ENCODE peak calls at places on chromosomes 16 and 17, in seven cellular contexts. A, Q, G, Y, S, D and P are unnamed samples.

GRCh38 chr16:70700101-70701020 is 14.5 kb upstream of the MTSS2 start:
- DNase-seq in Q (no peak), G (no peak), D (no peak), Y (no peak), S (no peak), A (no peak), P (peak)

GRCh38 chr16:28210264-28210663 is 1.5 kb downstream of the XPO6 start:
- DNase-seq in G (no peak), S (no peak), Y (no peak), D (no peak), Q (no peak), A (no peak), P (no peak)

GRCh38 chr17:61408151-61409041 is 8.8 kb downstream of the TBX2 start:
- DNase-seq in G (peak), D (peak), A (no peak), Q (no peak), Y (no peak), S (no peak), P (no peak)

GRCh38 chr17:32370426-32370825 is 20.5 kb downstream of the ZNF207 start:
- DNase-seq in A (no peak), S (no peak), D (no peak), Q (no peak), Y (no peak), G (no peak), P (no peak)

GRCh38 chr16:83769397-83770008 is 38.3 kb upstream of the HSBP1 start:
- DNase-seq in A (no peak), D (no peak), Q (no peak), Y (peak), G (no peak), S (no peak), P (no peak)

GRCh38 chr16:47037396-47037745 is 63.9 kb upstream of the DNAJA2 start:
- DNase-seq in Q (no peak), G (no peak), S (peak), D (no peak), A (peak), Y (peak), P (no peak)

GRCh38 chr17:75827291-75828050 is 16.7 kb downstream of the UNC13D start:
- DNase-seq in G (peak), D (peak), Q (peak), Y (peak), S (peak), A (peak), P (peak)

GRCh38 chr16:17497648-17498047 is 26.9 kb upstream of the XYLT1 start:
- DNase-seq in Y (no peak), D (no peak), S (no peak), Q (no peak), G (no peak), A (no peak), P (peak)

GRCh38 chr17:63405741-63406261 is 40.3 kb downstream of the CYB561 start:
- DNase-seq in Y (peak), Q (no peak), A (no peak), S (peak), G (peak), D (no peak), P (peak)

GRCh38 chr16:54806378-54806777 is 124.3 kb upstream of the IRX5 start:
- DNase-seq in A (no peak), S (no peak), G (no peak), Q (no peak), D (no peak), Y (no peak), P (no peak)

GRCh38 chr16:10368984-10369551 is 16.8 kb upstream of the ATF7IP2 start:
- DNase-seq in D (no peak), S (peak), Q (no peak), Y (peak), G (no peak), A (no peak), P (no peak)

GRCh38 chr16:14325921-14326401 is 254.8 kb downstream of the MRTFB start:
- DNase-seq in G (peak), Y (no peak), S (no peak), A (no peak), Q (no peak), D (no peak), P (peak)

GRCh38 chr17:55426851-55427586 is 5.4 kb upstream of the MMD start:
- DNase-seq in G (no peak), S (no peak), A (no peak), Y (no peak), Q (no peak), D (no peak), P (no peak)

GRCh38 chr16:5036228-5037156 is 2.8 kb upstream of the NAGPA start:
- DNase-seq in D (no peak), S (no peak), G (no peak), Q (no peak), A (no peak), Y (peak), P (no peak)

GRCh38 chr17:80798595-80799552 is 192.8 kb upstream of the CHMP6 start:
- DNase-seq in D (no peak), Q (no peak), G (no peak), A (no peak), Y (no peak), S (no peak), P (no peak)

GRCh38 chr17:19713462-19713861 is 2.9 kb downstream of the SLC47A2 start:
- DNase-seq in G (peak), Y (peak), D (no peak), Q (no peak), A (no peak), S (no peak), P (no peak)

GRCh38 chr17:2957631-2958286 is 105.6 kb downstream of the OR1D5 start:
- DNase-seq in S (no peak), Q (no peak), A (no peak), Y (no peak), G (no peak), D (no peak), P (no peak)

GRCh38 chr16:86701286-86701975 is 123.1 kb downstream of the FOXL1 start:
- DNase-seq in A (no peak), D (no peak), Y (no peak), Q (no peak), G (no peak), S (no peak), P (no peak)

GRCh38 chr17:77826132-77826873 is 132.2 kb upstream of the TNRC6C start:
- DNase-seq in G (peak), Y (no peak), D (no peak), S (no peak), Q (no peak), A (no peak), P (no peak)

GRCh38 chr17:82684207-82684903 is 14.1 kb downstream of the RAB40B start:
- DNase-seq in D (peak), S (peak), A (no peak), G (no peak), Q (no peak), Y (no peak), P (no peak)

GRCh38 chr16:9351841-9352434 is 260.5 kb downstream of the HAPSTR1 start:
- DNase-seq in Y (no peak), G (no peak), A (no peak), S (no peak), D (no peak), Q (no peak), P (no peak)

GRCh38 chr17:80825471-80826345 is 165.9 kb upstream of the CHMP6 start:
- DNase-seq in G (no peak), D (no peak), S (no peak), Y (no peak), A (no peak), Q (no peak), P (no peak)

GRCh38 chr16:68909099-68909733 is 65.9 kb downstream of the TANGO6 start:
- DNase-seq in D (no peak), A (no peak), Y (no peak), Q (no peak), G (no peak), S (no peak), P (no peak)

GRCh38 chr17:1039511-1040215 is 42.7 kb downstream of the TIMM22 start:
- DNase-seq in Y (no peak), Q (peak), G (no peak), A (peak), S (no peak), D (peak), P (no peak)

GRCh38 chr16:54512461-54512860 is 225.9 kb upstream of the IRX3 start:
- DNase-seq in Q (no peak), G (no peak), D (no peak), A (no peak), Y (no peak), S (no peak), P (no peak)

GRCh38 chr16:70738083-70738977 is 52.5 kb upstream of the MTSS2 start:
- DNase-seq in G (peak), Q (peak), A (peak), D (peak), Y (peak), S (peak), P (no peak)

GRCh38 chr17:65039349-65039988 is 17.1 kb downstream of the GNA13 start:
- DNase-seq in A (no peak), Q (no peak), Y (no peak), G (no peak), S (no peak), D (no peak), P (no peak)

GRCh38 chr17:33901085-33901484 is 354.0 kb upstream of the CCL2 start:
- DNase-seq in G (no peak), Q (no peak), S (no peak), D (no peak), A (no peak), Y (peak), P (no peak)

GRCh38 chr17:58968662-58969061 is 138.0 kb downstream of the TRIM37 start:
- DNase-seq in Y (peak), Q (no peak), G (no peak), D (no peak), A (no peak), S (no peak), P (no peak)

GRCh38 chr17:48544356-48545021 is 420 bp downstream of the HOXB2 start:
- DNase-seq in Q (peak), Y (peak), A (peak), G (no peak), D (peak), S (no peak), P (peak)
- H3K4me3 ChIP-seq in Q (peak), Y (peak), A (peak), G (no peak), D (peak), S (no peak), P (peak)

GRCh38 chr16:12613131-12613991 is 190.3 kb downstream of the CPPED1 start:
- DNase-seq in D (no peak), Q (no peak), A (no peak), S (peak), Y (peak), G (no peak), P (peak)
- TF ChIP-seq CTCF in D (no peak), Q (no peak), A (no peak), S (no peak), Y (no peak), G (no peak), P (no peak)

GRCh38 chr16:89364603-89365002 is 125.8 kb downstream of the ANKRD11 start:
- DNase-seq in S (no peak), G (peak), A (no peak), Q (no peak), Y (no peak), D (no peak), P (no peak)
- H3K4me3 ChIP-seq in S (no peak), G (no peak), A (no peak), Q (no peak), Y (no peak), D (no peak), P (no peak)

GRCh38 chr16:82633964-82634600 is 7.3 kb downstream of the CDH13 start:
- DNase-seq in S (no peak), A (no peak), Y (no peak), G (no peak), D (peak), Q (no peak), P (no peak)

GRCh38 chr16:82636485-82636884 is 9.7 kb downstream of the CDH13 start:
- DNase-seq in G (no peak), D (no peak), Q (no peak), Y (no peak), A (no peak), S (no peak), P (no peak)

GRCh38 chr16:82636958-82637357 is 10.2 kb downstream of the CDH13 start:
- DNase-seq in Q (no peak), Y (no peak), G (no peak), A (no peak), D (no peak), S (no peak), P (no peak)

GRCh38 chr16:82631701-82632685 is 5.2 kb downstream of the CDH13 start:
- DNase-seq in Q (no peak), D (no peak), A (no peak), S (peak), G (peak), Y (peak), P (no peak)

GRCh38 chr16:82634955-82635610 is 8.3 kb downstream of the CDH13 start:
- DNase-seq in G (no peak), A (no peak), Y (no peak), Q (no peak), S (no peak), D (no peak), P (no peak)
- TF ChIP-seq CTCF in G (no peak), A (no peak), Y (no peak), Q (no peak), S (no peak), D (no peak), P (no peak)